ENCODE peak calls at places on chromosomes 6 and 20, in nine cellular contexts. H is spleen, F is heart right ventricle, O is tibial nerve, S is cardiac fibroblast, Q is AG04450, G is astrocyte, T is left ventricle myocardium inferior, Y is fibroblast of pulmonary artery. I is an unnamed sample.

GRCh38 chr6:160198577-160199211 is 59.9 kb downstream of the SLC22A2 start:
- DNase-seq in H (no peak), G (peak; percentile 38), Y (peak; percentile 40), F (no peak), T (no peak), S (no peak), O (no peak), Q (no peak), I (no peak)

GRCh38 chr6:43250992-43251373 is 7.7 kb downstream of the TTBK1 start:
- DNase-seq in T (no peak), Q (no peak), S (no peak), O (no peak), F (no peak), H (no peak), G (no peak), Y (no peak), I (peak; percentile 32)

GRCh38 chr20:31475032-31475431 is at the start of the genes DEFB124 and REM1:
- DNase-seq in H (no peak), O (no peak), Q (no peak), F (peak; percentile 72), G (no peak), T (peak; percentile 59), Y (no peak), S (no peak), I (no peak)

GRCh38 chr20:17786221-17786718 is 86.5 kb downstream of the BANF2 start:
- DNase-seq in T (peak; percentile 33), O (no peak), G (peak; percentile 75), F (no peak), H (no peak), Q (peak; percentile 39), S (peak; percentile 38), Y (peak; percentile 82), I (no peak)

GRCh38 chr6:17429381-17430061 is 36.1 kb downstream of the CAP2 start:
- DNase-seq in F (no peak), G (peak; percentile 57), H (no peak), O (no peak), T (no peak), Y (no peak), Q (peak; percentile 44), S (no peak), I (no peak)

GRCh38 chr20:33814238-33814712 is 3.1 kb downstream of the CHMP4B start:
- DNase-seq in F (no peak), O (no peak), H (no peak), Y (no peak), Q (no peak), T (no peak), G (no peak), S (no peak), I (no peak)

GRCh38 chr20:10474606-10475184 is 39.6 kb downstream of the SLX4IP start:
- DNase-seq in F (peak; percentile 35), O (peak; percentile 21), H (peak; percentile 83), S (peak; percentile 36), G (no peak), Q (no peak), Y (no peak), T (peak; percentile 41), I (no peak)

GRCh38 chr6:73262701-73263569 is at the start of gene KHDC1:
- DNase-seq in O (no peak), S (peak; percentile 61), F (peak; percentile 60), H (peak; percentile 90), G (peak; percentile 46), Y (peak; percentile 48), Q (peak; percentile 7), T (peak; percentile 33), I (peak; percentile 38)

GRCh38 chr20:38534756-38535155 is 46.2 kb upstream of the ADIG start:
- DNase-seq in Q (no peak), Y (no peak), G (no peak), S (no peak), O (no peak), T (no peak), H (no peak), F (no peak), I (no peak)

GRCh38 chr20:62651285-62652021 is 9.2 kb downstream of the SLCO4A1 start:
- DNase-seq in S (peak; percentile 61), T (peak; percentile 53), G (no peak), H (peak; percentile 92), Q (no peak), Y (peak; percentile 50), O (no peak), F (peak; percentile 59), I (peak; percentile 9)

GRCh38 chr6:45469708-45470107 is 92.0 kb upstream of the SUPT3H start:
- DNase-seq in Q (no peak), T (no peak), F (no peak), Y (no peak), H (no peak), S (no peak), O (no peak), G (no peak), I (no peak)

GRCh38 chr20:49447946-49448809 is 34.3 kb downstream of the KCNB1 start:
- DNase-seq in S (peak; percentile 75), Q (no peak), G (no peak), O (peak; percentile 58), T (peak; percentile 36), Y (peak; percentile 28), F (peak; percentile 51), H (no peak), I (no peak)

GRCh38 chr6:108565893-108566292 is 5.2 kb downstream of the FOXO3 start:
- DNase-seq in O (no peak), S (peak; percentile 86), Y (peak; percentile 91), G (peak; percentile 53), Q (no peak), F (no peak), H (no peak), T (no peak), I (peak; percentile 37)

GRCh38 chr6:108568101-108568500 is 7.4 kb downstream of the FOXO3 start:
- DNase-seq in F (no peak), G (no peak), T (no peak), H (no peak), Q (no peak), Y (no peak), O (no peak), S (no peak), I (no peak)

GRCh38 chr6:108574457-108575149 is 13.9 kb downstream of the FOXO3 start:
- DNase-seq in Y (no peak), G (no peak), H (no peak), F (no peak), Q (no peak), O (no peak), T (no peak), S (no peak), I (no peak)

GRCh38 chr6:108566406-108566805 is 5.7 kb downstream of the FOXO3 start:
- DNase-seq in F (no peak), G (no peak), H (no peak), Y (no peak), S (no peak), O (no peak), Q (no peak), T (no peak), I (no peak)

GRCh38 chr6:108570518-108570917 is 9.8 kb downstream of the FOXO3 start:
- DNase-seq in T (no peak), Q (no peak), O (no peak), S (peak; percentile 42), Y (no peak), H (no peak), G (no peak), F (no peak), I (no peak)
- TF ChIP-seq CTCF in T (no peak), Q (peak; percentile 41), O (no peak), S (no peak), Y (no peak), H (no peak), G (no peak), F (no peak), I (no peak)

DNA sequence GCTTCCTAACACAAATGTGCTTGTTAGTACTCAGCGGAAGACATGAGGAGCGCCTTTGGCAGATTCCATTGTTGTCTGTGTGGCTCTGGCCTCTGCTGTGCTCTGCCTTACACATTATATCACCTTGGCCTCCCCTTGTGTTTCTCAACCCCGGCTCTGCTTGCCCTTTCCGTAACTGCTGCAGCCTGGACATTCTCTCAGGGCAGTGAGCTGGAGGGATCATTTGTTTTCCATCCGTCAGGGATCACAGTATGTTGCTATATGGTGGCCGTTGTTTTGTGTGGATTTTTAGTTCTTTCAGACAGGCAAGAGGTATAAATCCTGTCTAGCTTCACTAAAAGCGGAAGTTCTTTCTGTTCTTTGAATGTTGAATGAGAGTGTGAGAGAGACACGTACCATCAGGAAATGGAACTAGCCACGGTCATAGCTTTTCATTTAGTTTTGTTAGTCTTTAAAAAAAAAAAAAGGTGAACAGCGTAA is 175.1 kb downstream of the JARID2 start:
- DNase-seq in Q (no peak), F (no peak), O (no peak), Y (no peak), T (no peak), G (no peak), S (no peak), H (no peak), I (no peak)
- H3K4me3 ChIP-seq in Q (no peak overlapping the region), F (no peak overlapping the region), O (no peak overlapping the region), Y (no peak overlapping the region), T (no peak overlapping the region), G (no peak overlapping the region), S (no peak overlapping the region), H (no peak overlapping the region), I (no peak overlapping the region)

GRCh38 chr6:119261944-119262284 is 87.6 kb downstream of the MAN1A1 start:
- DNase-seq in Q (no peak), Y (no peak), T (no peak), G (no peak), H (no peak), O (no peak), F (no peak), S (no peak), I (no peak)
- TF ChIP-seq CTCF in Q (no peak), Y (no peak), T (no peak), G (no peak), H (no peak), O (no peak), F (no peak), S (no peak), I (no peak)

GRCh38 chr6:143609972-143610371 is 67.8 kb upstream of the PHACTR2 start:
- DNase-seq in T (no peak), O (no peak), F (no peak), Q (no peak), H (no peak), S (no peak), Y (no peak), G (no peak), I (no peak)

GRCh38 chr6:143605894-143606293 is 71.9 kb upstream of the PHACTR2 start:
- DNase-seq in S (no peak), H (no peak), F (no peak), G (no peak), Q (no peak), Y (no peak), T (no peak), O (no peak), I (no peak)

GRCh38 chr6:143609501-143609900 is 68.3 kb upstream of the PHACTR2 start:
- DNase-seq in Y (no peak), T (no peak), F (no peak), G (no peak), S (no peak), Q (no peak), H (no peak), O (no peak), I (no peak)

GRCh38 chr6:143607168-143607567 is 70.6 kb upstream of the PHACTR2 start:
- DNase-seq in Q (no peak), G (no peak), T (no peak), S (no peak), H (no peak), Y (no peak), F (no peak), O (no peak), I (no peak)

DNA sequence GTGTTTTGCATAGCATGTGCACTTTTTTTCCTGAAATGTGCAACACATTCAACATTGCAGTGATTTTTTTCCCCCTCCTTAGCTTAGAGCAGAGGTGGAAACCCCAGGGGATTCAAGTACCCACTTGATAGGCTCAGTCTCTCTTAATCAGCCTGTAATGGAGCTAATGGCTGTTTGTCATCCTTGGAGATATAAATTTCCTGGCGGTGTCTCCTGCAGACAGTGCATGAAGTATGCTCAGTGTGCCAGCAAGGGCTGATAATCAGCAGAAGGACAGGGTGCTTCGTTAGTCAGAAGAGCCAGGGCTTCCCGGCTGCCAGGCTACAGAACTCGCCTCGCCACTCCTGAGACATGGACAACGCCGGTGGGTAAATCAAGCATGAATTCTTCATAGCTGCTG is 69.8 kb upstream of the PHACTR2 start:
- DNase-seq in Y (no peak), O (no peak), T (no peak), G (peak; percentile 10), S (no peak), F (no peak), Q (no peak), H (no peak), I (peak; percentile 9)
- H3K4me3 ChIP-seq in Y (no peak overlapping the region), O (no peak overlapping the region), T (no peak overlapping the region), G (no peak overlapping the region), S (no peak overlapping the region), F (no peak overlapping the region), Q (no peak overlapping the region), H (no peak overlapping the region), I (no peak overlapping the region)